ENCODE peak calls at places on chromosomes 16 and 17, in ten cellular contexts. I is spleen; G is MG63; U is mucosa of descending colon; S is Peyer's patch; N is body of pancreas; B is adrenal gland; K is PC-3; R is CD8-positive, alpha-beta memory T cell; H is left ventricle myocardium inferior. C is an unnamed sample. For H3K36me3, the result is how much of the 10 kb centered on the place peaks cover.

GRCh38 chr17:596763-597644 is 117.6 kb downstream of the VPS53 start:
- DNase-seq in I (no peak), G (peak), U (no peak), S (no peak), N (no peak), B (no peak), K (peak), R (no peak), H (no peak), C (no peak)

GRCh38 chr17:66190738-66191606 is 961 bp downstream of the CEP112 start:
- DNase-seq in I (no peak), G (peak), U (peak), S (no peak), N (no peak), B (no peak), K (peak), R (no peak), H (no peak), C (no peak)

GRCh38 chr17:47272491-47272890 is 18.9 kb downstream of the ITGB3 start:
- DNase-seq in I (no peak), G (no peak), U (no peak), S (no peak), N (no peak), B (no peak), K (no peak), R (no peak), H (no peak), C (no peak)

GRCh38 chr16:79213214-79213613 is 387.3 kb downstream of the MAF start:
- DNase-seq in I (no peak), G (no peak), U (no peak), S (peak), N (no peak), B (no peak), K (no peak), R (no peak), H (no peak), C (no peak)

GRCh38 chr17:37438141-37438540 is 31.5 kb downstream of the TADA2A start:
- DNase-seq in I (no peak), G (no peak), U (no peak), S (no peak), N (no peak), B (no peak), K (peak), R (no peak), H (no peak), C (no peak)

GRCh38 chr16:82639666-82640336 is 13.0 kb downstream of the CDH13 start:
- DNase-seq in I (no peak), G (peak), U (peak), S (peak), N (peak), B (peak), K (peak), R (peak), H (peak), C (peak)

GRCh38 chr16:83627996-83628395 is 179.8 kb upstream of the HSBP1 start:
- DNase-seq in I (no peak), G (no peak), U (no peak), S (no peak), N (no peak), B (peak), K (no peak), R (no peak), H (no peak), C (no peak)

GRCh38 chr17:4607773-4608187 is 23.5 kb downstream of the SMTNL2 start:
- DNase-seq in I (no peak), G (no peak), U (peak), S (peak), N (peak), B (peak), K (no peak), R (no peak), H (peak), C (peak)

GRCh38 chr17:7045492-7046126 is 1.7 kb upstream of the SLC16A11 start:
- DNase-seq in I (no peak), G (no peak), U (peak), S (peak), N (peak), B (no peak), K (peak), R (no peak), H (no peak), C (no peak)

GRCh38 chr17:4679652-4680051 is 24.3 kb downstream of the PELP1 start:
- DNase-seq in I (no peak), G (peak), U (no peak), S (peak), N (no peak), B (no peak), K (peak), R (no peak), H (no peak), C (no peak)

GRCh38 chr16:2827831-2828520 is 2.1 kb upstream of the ZG16B start:
- DNase-seq in I (peak), G (no peak), U (no peak), S (no peak), N (no peak), B (no peak), K (no peak), R (no peak), H (no peak), C (peak)

GRCh38 chr17:64781013-64781392 is 118.9 kb upstream of the SMURF2 start:
- DNase-seq in I (peak), G (no peak), U (no peak), S (no peak), N (no peak), B (no peak), K (no peak), R (no peak), H (no peak), C (no peak)

GRCh38 chr17:43366809-43367587 is 31.8 kb upstream of the ARL4D start:
- DNase-seq in I (no peak), G (peak), U (no peak), S (no peak), N (no peak), B (no peak), K (no peak), R (no peak), H (no peak), C (peak)

GRCh38 chr16:31301708-31302400 is 42.1 kb downstream of the ITGAM start:
- DNase-seq in I (no peak), G (no peak), U (peak), S (no peak), N (no peak), B (peak), K (no peak), R (no peak), H (no peak), C (peak)

GRCh38 chr16:26186221-26186620 is 494.5 kb downstream of the HS3ST4 start:
- DNase-seq in I (no peak), G (no peak), U (no peak), S (no peak), N (no peak), B (no peak), K (no peak), R (no peak), H (no peak), C (no peak)

GRCh38 chr16:82954224-82954929 is 327.6 kb downstream of the CDH13 start:
- DNase-seq in I (no peak), G (no peak), U (no peak), S (no peak), N (no peak), B (no peak), K (no peak), R (no peak), H (no peak), C (no peak)

GRCh38 chr17:80835816-80836657 is 155.6 kb upstream of the CHMP6 start:
- DNase-seq in I (peak), G (no peak), U (no peak), S (no peak), N (no peak), B (peak), K (no peak), R (no peak), H (no peak), C (peak)

GRCh38 chr16:46922239-46922638 is 38.1 kb downstream of the GPT2 start:
- DNase-seq in I (no peak), G (no peak), U (peak), S (no peak), N (peak), B (no peak), K (no peak), R (no peak), H (no peak), C (no peak)

GRCh38 chr17:60493847-60494321 is 32.2 kb downstream of the APPBP2 start:
- DNase-seq in I (no peak), G (no peak), U (no peak), S (no peak), N (no peak), B (no peak), K (no peak), R (no peak), H (no peak), C (no peak)

GRCh38 chr16:49283376-49284049 is 1.9 kb upstream of the CBLN1 start:
- DNase-seq in I (no peak), G (no peak), U (no peak), S (no peak), N (no peak), B (no peak), K (no peak), R (no peak), H (no peak), C (no peak)

GRCh38 chr17:48356866-48357265 is 73.1 kb downstream of the SKAP1 start:
- DNase-seq in I (no peak), G (no peak), U (no peak), S (no peak), N (no peak), B (no peak), K (no peak), R (no peak), H (no peak), C (no peak)

GRCh38 chr16:13631213-13631767 is 288.7 kb upstream of the ERCC4 start:
- DNase-seq in I (no peak), G (no peak), U (no peak), S (no peak), N (no peak), B (no peak), K (no peak), R (no peak), H (no peak), C (no peak)

GRCh38 chr17:4582691-4583090 is 1.6 kb upstream of the SMTNL2 start:
- DNase-seq in I (peak), G (no peak), U (no peak), S (no peak), N (no peak), B (no peak), K (no peak), R (no peak), H (no peak), C (no peak)

GRCh38 chr16:57519796-57520360 is 16.5 kb downstream of the CCDC102A start:
- DNase-seq in I (peak), G (peak), U (peak), S (peak), N (peak), B (peak), K (peak), R (peak), H (peak), C (peak)

GRCh38 chr17:77948690-77949114 is 9.8 kb upstream of the TNRC6C start:
- DNase-seq in I (no peak), G (no peak), U (no peak), S (no peak), N (no peak), B (peak), K (peak), R (no peak), H (no peak), C (no peak)

GRCh38 chr17:64447526-64447925 is 1.4 kb upstream of the MILR1 start:
- DNase-seq in I (no peak), G (no peak), U (no peak), S (no peak), N (no peak), B (no peak), K (no peak), R (no peak), H (no peak), C (no peak)

GRCh38 chr16:3212006-3212405 is 23.0 kb downstream of the ZNF200 start:
- DNase-seq in I (no peak), G (no peak), U (no peak), S (peak), N (no peak), B (no peak), K (no peak), R (no peak), H (no peak), C (no peak)

GRCh38 chr17:4170639-4171280 is 27.8 kb downstream of the CYB5D2 start:
- DNase-seq in I (peak), G (no peak), U (no peak), S (no peak), N (no peak), B (no peak), K (no peak), R (no peak), H (no peak), C (no peak)

GRCh38 chr17:66469890-66470289 is 167.5 kb downstream of the PRKCA start:
- DNase-seq in I (no peak), G (no peak), U (no peak), S (no peak), N (no peak), B (no peak), K (no peak), R (no peak), H (no peak), C (no peak)

GRCh38 chr16:20763461-20764232 is at the start of gene ACSM3:
- DNase-seq in I (peak), G (peak), U (peak), S (peak), N (peak), B (peak), K (peak), R (peak), H (no peak), C (no peak)

DNA sequence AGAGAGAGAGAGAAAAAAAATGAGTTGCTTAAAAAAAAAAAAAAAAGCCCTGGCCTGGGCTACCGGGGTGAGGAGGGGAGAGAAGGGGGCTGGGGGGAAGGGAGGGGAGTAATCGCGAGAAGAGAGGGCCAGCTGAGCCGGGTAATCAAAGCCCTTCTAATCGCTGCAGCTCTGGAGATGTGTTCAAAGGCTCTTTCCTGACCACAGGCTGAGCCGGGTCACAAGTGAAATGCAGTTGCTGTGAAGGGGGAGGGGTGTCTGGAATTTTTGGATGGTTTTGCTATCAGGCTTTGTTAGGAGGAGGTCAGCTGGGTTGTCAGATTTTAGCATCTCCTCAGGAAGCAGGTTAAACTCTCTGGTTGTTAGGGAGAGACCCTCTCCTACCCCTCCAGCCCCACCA is 104.8 kb upstream of the ZFHX3 start:
- DNase-seq in I (no peak), G (no peak), U (no peak), S (no peak), N (no peak), B (no peak), K (no peak), R (no peak), H (no peak), C (no peak)
- H3K36me3 ChIP-seq in I (under half), G (under half), U (under half), S (under half), N (under half), B (under half), K (under half), R (under half), H (under half), C (under half)

GRCh38 chr17:8481089-8481488 is 45.4 kb downstream of the NDEL1 start:
- DNase-seq in I (no peak), G (no peak), U (no peak), S (peak), N (no peak), B (no peak), K (no peak), R (no peak), H (no peak), C (no peak)
- H3K36me3 ChIP-seq in I (under half), G (half or more), U (under half), S (under half), N (under half), B (under half), K (under half), R (under half), H (half or more), C (under half)

DNA sequence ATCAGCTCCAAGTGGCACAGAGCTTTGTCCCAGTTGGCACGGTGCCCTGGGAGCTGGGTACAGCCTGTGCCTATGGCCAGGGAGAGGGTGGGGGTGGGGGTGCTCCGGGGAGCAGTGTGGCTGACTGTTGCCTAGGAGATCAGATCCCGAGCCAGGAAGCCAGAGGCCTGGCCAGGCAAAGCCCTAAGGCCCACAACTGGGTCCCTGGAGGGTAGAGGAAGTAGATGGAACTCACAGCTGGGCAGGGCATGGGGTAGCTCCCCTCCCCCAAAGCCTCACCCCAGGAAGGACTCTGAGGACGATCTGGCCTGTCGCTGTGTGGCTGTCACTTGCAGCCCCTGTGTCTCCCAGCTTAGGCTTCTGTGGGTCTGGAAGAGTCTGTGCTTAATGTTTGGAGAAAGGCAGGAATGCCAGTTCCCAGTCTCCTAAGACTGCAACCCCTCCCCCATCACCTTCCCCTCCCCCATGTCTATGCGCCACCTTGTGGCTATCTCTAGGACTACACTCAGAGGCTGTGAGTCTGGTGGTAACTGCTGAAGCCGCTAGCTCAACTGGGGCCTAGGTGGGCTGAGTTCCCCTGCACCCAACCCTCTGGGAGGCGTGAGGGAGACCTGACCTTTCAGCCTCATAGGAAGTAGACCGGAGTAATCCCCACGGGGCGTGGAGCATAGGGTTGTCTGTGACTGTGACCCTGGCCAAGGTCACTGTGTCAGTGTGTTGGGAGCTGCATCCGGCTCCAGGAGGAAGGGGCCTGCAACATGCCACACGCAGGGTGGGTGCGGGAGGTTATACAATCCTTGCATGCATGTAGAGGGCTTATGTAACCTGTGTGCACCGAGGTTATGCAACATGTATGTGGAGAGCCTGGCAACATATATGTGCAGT is 12.7 kb downstream of the THRA start:
- DNase-seq in I (peak), G (no peak), U (peak), S (peak), N (peak), B (peak), K (peak), R (peak), H (peak), C (peak)
- H3K36me3 ChIP-seq in I (under half), G (under half), U (under half), S (under half), N (under half), B (under half), K (under half), R (under half), H (under half), C (under half)

GRCh38 chr16:69315486-69316311 is 4.5 kb downstream of the VPS4A start:
- DNase-seq in I (no peak), G (no peak), U (no peak), S (peak), N (peak), B (peak), K (no peak), R (no peak), H (no peak), C (peak)

GRCh38 chr16:69311533-69312388 is 611 bp downstream of the VPS4A start:
- DNase-seq in I (peak), G (peak), U (peak), S (peak), N (peak), B (peak), K (peak), R (peak), H (no peak), C (no peak)

GRCh38 chr16:69313469-69313868 is 2.3 kb downstream of the VPS4A start:
- DNase-seq in I (no peak), G (no peak), U (no peak), S (no peak), N (no peak), B (no peak), K (no peak), R (no peak), H (no peak), C (no peak)

GRCh38 chr16:69316595-69317034 is 5.5 kb downstream of the VPS4A start:
- DNase-seq in I (no peak), G (no peak), U (no peak), S (peak), N (peak), B (peak), K (no peak), R (no peak), H (no peak), C (no peak)

DNA sequence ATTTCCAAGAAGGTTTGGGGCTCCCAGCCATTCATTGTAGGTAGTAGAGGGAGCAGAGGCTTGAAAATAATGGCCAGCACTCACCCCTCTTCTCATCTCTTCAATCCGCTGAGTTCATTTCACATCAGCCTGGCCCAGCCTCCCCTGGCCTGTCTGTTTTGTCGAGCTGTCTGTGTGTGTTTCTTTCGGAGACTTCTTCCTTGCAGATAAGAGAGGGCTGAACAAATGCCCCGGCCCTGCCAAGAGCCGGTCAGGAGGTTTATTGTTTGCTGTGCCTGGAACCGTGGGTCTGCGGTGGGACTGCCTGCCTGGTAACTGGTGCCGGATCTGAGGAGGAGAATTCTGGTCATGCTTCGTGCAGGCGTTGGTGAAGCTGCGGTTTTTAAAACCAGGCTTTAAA is 3.4 kb downstream of the VPS4A start:
- DNase-seq in I (no peak), G (no peak), U (no peak), S (no peak), N (no peak), B (no peak), K (no peak), R (no peak), H (no peak), C (no peak)
- H3K36me3 ChIP-seq in I (under half), G (under half), U (under half), S (under half), N (under half), B (under half), K (under half), R (under half), H (half or more), C (under half)

GRCh38 chr17:75835315-75835987 is 8.8 kb downstream of the UNC13D start:
- DNase-seq in I (no peak), G (no peak), U (no peak), S (no peak), N (no peak), B (no peak), K (no peak), R (no peak), H (no peak), C (no peak)
- H3K36me3 ChIP-seq in I (under half), G (under half), U (under half), S (under half), N (under half), B (under half), K (under half), R (under half), H (under half), C (under half)

DNA sequence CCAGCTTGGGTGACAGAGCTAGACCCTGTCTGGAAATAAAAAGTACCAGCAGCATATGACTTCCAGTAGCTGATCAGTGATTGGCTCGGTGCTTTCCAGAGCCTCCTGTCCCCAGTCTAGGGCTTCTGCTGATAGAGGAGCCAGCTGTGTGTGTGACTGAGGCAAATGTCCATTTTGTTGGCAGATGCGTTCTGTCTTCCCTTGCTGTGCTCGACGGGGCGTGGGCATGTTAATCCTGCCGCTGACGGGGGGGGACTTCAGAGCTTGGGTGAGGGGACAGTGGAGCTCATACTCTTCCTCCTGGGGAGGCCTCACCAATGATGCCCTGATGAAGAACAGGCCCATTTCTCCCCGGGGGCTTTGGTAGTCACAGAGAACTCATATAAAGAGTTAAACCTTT is 14.6 kb downstream of the KCTD2 start:
- DNase-seq in I (no peak), G (no peak), U (no peak), S (no peak), N (no peak), B (no peak), K (no peak), R (no peak), H (no peak), C (no peak)
- H3K36me3 ChIP-seq in I (under half), G (under half), U (under half), S (under half), N (under half), B (under half), K (under half), R (under half), H (under half), C (under half)

GRCh38 chr16:84756830-84757229 is 57.0 kb downstream of the USP10 start:
- DNase-seq in I (no peak), G (no peak), U (no peak), S (no peak), N (no peak), B (no peak), K (no peak), R (no peak), H (no peak), C (no peak)
- H3K36me3 ChIP-seq in I (under half), G (under half), U (under half), S (under half), N (under half), B (under half), K (under half), R (under half), H (under half), C (under half)

C was measured in aorta.